ENCODE peak calls at places on chromosomes 11 and 22, in ten cellular contexts. B is iris pigment epithelial cell; Q is Daoy; O is stimulated activated CD4-positive, alpha-beta T cell treated with anti-CD3 and anti-CD28 coated beads, Interleukin-15, amount 100 ng/mL, for 1 hour; P is heart right ventricle; A is ovary; I is non-pigmented ciliary epithelial cell; V is T-helper 1 cell; H is A172; T is activated CD4-positive, alpha-beta T cell treated with anti-CD3 and anti-CD28 coated beads, Interleukin-2, amount 50 U/mL, for 1 hour. M is an unnamed sample.

GRCh38 chr11:44277097-44278090 is 32.5 kb downstream of the ALX4 start:
- DNase-seq in A (no peak), I (no peak), Q (no peak), O (no peak), B (no peak), T (no peak), P (no peak), H (no peak), V (no peak), M (no peak)

GRCh38 chr11:14643697-14644395 is at the start of gene PDE3B:
- DNase-seq in T (peak; percentile 70), V (peak; percentile 62), Q (peak; percentile 82), B (peak; percentile 42), H (peak; percentile 9), A (peak; percentile 70), O (peak; percentile 48), I (no peak), P (peak; percentile 77), M (peak; percentile 9)

GRCh38 chr11:2589538-2589934 is 110.3 kb downstream of the KCNQ1OT1 start:
- DNase-seq in I (no peak), Q (peak; percentile 0), T (no peak), P (no peak), O (no peak), B (no peak), H (no peak), A (peak; percentile 18), V (no peak), M (no peak)

GRCh38 chr11:88480217-88480616 is 142.7 kb upstream of the CTSC start:
- DNase-seq in A (no peak), P (no peak), I (peak; percentile 73), O (no peak), B (peak; percentile 83), Q (peak; percentile 56), H (peak; percentile 78), T (no peak), V (no peak), M (peak; percentile 47)

GRCh38 chr11:69721061-69721460 is 17.2 kb upstream of the FGF19 start:
- DNase-seq in I (no peak), P (no peak), B (no peak), V (no peak), A (no peak), O (no peak), T (no peak), Q (no peak), H (no peak), M (no peak)

GRCh38 chr22:50547231-50547851 is 1.6 kb downstream of the KLHDC7B start:
- DNase-seq in H (no peak), I (no peak), Q (no peak), P (no peak), O (no peak), T (no peak), A (no peak), B (no peak), V (no peak), M (no peak)

GRCh38 chr22:46084943-46085830 is 65.1 kb upstream of the PPARA start:
- DNase-seq in Q (peak; percentile 88), I (no peak), P (peak; percentile 91), A (peak; percentile 92), O (no peak), T (no peak), B (no peak), V (no peak), H (no peak), M (no peak)

GRCh38 chr22:39115570-39115969 is 18.5 kb downstream of the APOBEC3H start:
- DNase-seq in H (no peak), A (no peak), O (no peak), T (no peak), V (no peak), Q (no peak), B (no peak), I (no peak), P (no peak), M (no peak)

GRCh38 chr11:12319734-12320387 is 57.5 kb upstream of the PARVA start:
- DNase-seq in O (no peak), V (no peak), H (no peak), T (no peak), Q (no peak), I (no peak), A (no peak), P (no peak), B (no peak), M (no peak)

GRCh38 chr11:125304876-125305275 is 140.3 kb downstream of the PKNOX2 start:
- DNase-seq in H (no peak), V (no peak), O (no peak), P (no peak), I (no peak), Q (no peak), B (no peak), A (no peak), T (no peak), M (no peak)

GRCh38 chr11:31764186-31764730 is 46.9 kb downstream of the PAX6 start:
- DNase-seq in Q (no peak), I (no peak), P (no peak), T (no peak), H (no peak), O (no peak), V (no peak), A (no peak), B (no peak), M (no peak)

GRCh38 chr11:105032495-105032894 is 2.4 kb downstream of the CASP1 start:
- DNase-seq in T (no peak), P (no peak), A (no peak), H (no peak), O (no peak), Q (no peak), B (no peak), I (no peak), V (no peak), M (no peak)

GRCh38 chr11:34487430-34487829 is 26.2 kb downstream of the ELF5 start:
- DNase-seq in T (no peak), P (no peak), B (no peak), O (no peak), V (no peak), Q (no peak), A (no peak), H (no peak), I (no peak), M (no peak)

GRCh38 chr11:106464728-106465127 is 387.3 kb downstream of the AASDHPPT start:
- DNase-seq in P (no peak), V (no peak), Q (no peak), H (no peak), B (no peak), T (no peak), O (no peak), I (no peak), A (no peak), M (no peak)

GRCh38 chr11:2277933-2278523 is 7.6 kb upstream of the ASCL2 start:
- DNase-seq in V (no peak), T (no peak), O (no peak), B (no peak), P (peak; percentile 1), A (no peak), Q (no peak), H (no peak), I (no peak), M (no peak)

GRCh38 chr11:70568504-70569172 is 170.3 kb downstream of the CTTN start:
- DNase-seq in H (peak; percentile 79), I (no peak), Q (peak; percentile 85), P (peak; percentile 32), O (no peak), V (no peak), T (no peak), B (peak; percentile 28), A (peak; percentile 67), M (no peak)

GRCh38 chr11:18706330-18707243 is 8.0 kb downstream of the TMEM86A start:
- DNase-seq in P (peak; percentile 86), A (peak; percentile 85), B (peak; percentile 54), I (no peak), Q (peak; percentile 36), O (peak; percentile 34), T (peak; percentile 53), H (no peak), V (no peak), M (no peak)

GRCh38 chr11:1939006-1939626 is 8.0 kb upstream of the MRPL23 start:
- DNase-seq in H (no peak), I (no peak), V (peak; percentile 6), B (peak; percentile 17), Q (no peak), P (no peak), T (no peak), A (no peak), O (peak; percentile 0), M (no peak)

GRCh38 chr22:36215976-36216375 is 14.4 kb upstream of the APOL4 start:
- DNase-seq in V (no peak), P (no peak), B (no peak), I (no peak), Q (no peak), O (no peak), A (no peak), H (no peak), T (no peak), M (no peak)

GRCh38 chr11:121932646-121933185 is 183.3 kb downstream of the BLID start:
- DNase-seq in Q (peak; percentile 7), B (no peak), O (no peak), H (no peak), V (no peak), P (no peak), A (no peak), I (no peak), T (no peak), M (no peak)

GRCh38 chr11:76163289-76163880 is 42.9 kb downstream of the WNT11 start:
- DNase-seq in V (no peak), P (no peak), B (no peak), Q (no peak), A (no peak), T (no peak), H (no peak), I (no peak), O (no peak), M (no peak)

GRCh38 chr11:10617551-10617950 is 49.1 kb upstream of the LYVE1 start:
- DNase-seq in O (no peak), H (no peak), V (no peak), B (no peak), A (no peak), I (no peak), Q (no peak), P (no peak), T (no peak), M (no peak)

GRCh38 chr11:86741489-86742435 is 58.6 kb upstream of the PRSS23 start:
- DNase-seq in A (no peak), T (no peak), Q (peak; percentile 72), I (peak; percentile 85), H (peak; percentile 85), V (no peak), P (no peak), O (no peak), B (peak; percentile 93), M (peak; percentile 75)

GRCh38 chr22:28328751-28329150 is 350.9 kb downstream of the TTC28 start:
- DNase-seq in Q (no peak), I (no peak), H (no peak), T (no peak), O (no peak), P (no peak), A (no peak), B (no peak), V (no peak), M (no peak)

GRCh38 chr11:61158691-61159381 is 2.4 kb downstream of the VPS37C start:
- DNase-seq in O (no peak), A (no peak), T (no peak), Q (peak; percentile 43), V (no peak), H (peak; percentile 73), P (no peak), I (no peak), B (peak; percentile 88), M (peak; percentile 71)

GRCh38 chr11:122440783-122441701 is 214.5 kb upstream of the UBASH3B start:
- DNase-seq in V (no peak), I (no peak), P (peak; percentile 55), O (no peak), H (no peak), Q (peak; percentile 30), T (no peak), A (peak; percentile 81), B (peak; percentile 2), M (no peak)

GRCh38 chr11:121762820-121763219 is 310.1 kb upstream of the SORL1-AS1 start:
- DNase-seq in A (peak; percentile 70), V (no peak), P (no peak), H (no peak), T (no peak), B (peak; percentile 56), I (no peak), O (no peak), Q (peak; percentile 11), M (no peak)

GRCh38 chr11:95149659-95150294 is 60.1 kb downstream of the ENDOD1 start:
- DNase-seq in A (no peak), T (no peak), P (peak; percentile 45), V (no peak), B (no peak), O (no peak), Q (peak; percentile 68), H (peak; percentile 39), I (no peak), M (peak; percentile 50)